ENCODE peak calls at places on chromosomes 16 and 17, in ten cellular contexts. C, M, A, U, S, Q, J, O, L and H are unnamed samples.

GRCh38 chr16:12188674-12189249 is 212.2 kb downstream of the SNX29 start:
- DNase-seq in C (no peak), M (no peak), A (no peak), U (no peak), S (no peak), Q (no peak), J (no peak), O (no peak), L (no peak), H (no peak)

GRCh38 chr16:89132194-89133005 is 38.7 kb downstream of the ACSF3 start:
- DNase-seq in C (no peak), M (no peak), A (no peak), U (no peak), S (no peak), Q (no peak), J (no peak), O (no peak), L (no peak), H (no peak)

GRCh38 chr16:49345829-49346228 is 27.8 kb upstream of the C16orf78 start:
- DNase-seq in C (no peak), M (no peak), A (peak), U (no peak), S (no peak), Q (no peak), J (no peak), O (no peak), L (no peak), H (peak)

GRCh38 chr16:60271382-60272180 is 1537.5 kb upstream of the GOT2 start:
- DNase-seq in C (no peak), M (no peak), A (no peak), U (no peak), S (no peak), Q (no peak), J (no peak), O (no peak), L (no peak), H (no peak)

GRCh38 chr16:54282202-54282922 is 4.2 kb downstream of the IRX3 start:
- DNase-seq in C (peak), M (peak), A (peak), U (no peak), S (no peak), Q (no peak), J (no peak), O (no peak), L (peak), H (peak)

GRCh38 chr17:48520631-48521045 is 10.2 kb downstream of the HOXB1 start:
- DNase-seq in C (no peak), M (no peak), A (no peak), U (no peak), S (no peak), Q (no peak), J (no peak), O (no peak), L (peak), H (no peak)

GRCh38 chr17:41772218-41772585 is 14.3 kb downstream of the JUP start:
- DNase-seq in C (no peak), M (no peak), A (no peak), U (no peak), S (peak), Q (no peak), J (no peak), O (no peak), L (peak), H (peak)

GRCh38 chr16:3058173-3059030 is 7.0 kb upstream of the IL32 start:
- DNase-seq in C (peak), M (no peak), A (peak), U (no peak), S (peak), Q (no peak), J (no peak), O (peak), L (peak), H (peak)

GRCh38 chr17:77136420-77136767 is 4.4 kb upstream of the SEC14L1 start:
- DNase-seq in C (no peak), M (no peak), A (no peak), U (no peak), S (no peak), Q (no peak), J (no peak), O (no peak), L (no peak), H (no peak)

GRCh38 chr16:57998992-57999365 is 1.5 kb downstream of the ZNF319 start:
- DNase-seq in C (no peak), M (no peak), A (no peak), U (no peak), S (no peak), Q (no peak), J (no peak), O (no peak), L (no peak), H (no peak)

GRCh38 chr17:48592592-48592991 is 987 bp downstream of the HOXB5 start:
- DNase-seq in C (no peak), M (no peak), A (no peak), U (no peak), S (peak), Q (no peak), J (no peak), O (no peak), L (no peak), H (no peak)

GRCh38 chr17:29572691-29573557 is 4.4 kb downstream of the TP53I13 start:
- DNase-seq in C (peak), M (peak), A (peak), U (no peak), S (no peak), Q (no peak), J (peak), O (no peak), L (peak), H (peak)

GRCh38 chr16:49834496-49835009 is 21.4 kb downstream of the ZNF423 start:
- DNase-seq in C (peak), M (no peak), A (no peak), U (no peak), S (no peak), Q (peak), J (peak), O (no peak), L (no peak), H (peak)

GRCh38 chr16:70267516-70267915 is 15.8 kb upstream of the EXOSC6 start:
- DNase-seq in C (peak), M (peak), A (peak), U (no peak), S (no peak), Q (no peak), J (no peak), O (peak), L (peak), H (peak)

GRCh38 chr16:50627419-50627818 is 53.7 kb downstream of the SNX20 start:
- DNase-seq in C (no peak), M (no peak), A (peak), U (no peak), S (no peak), Q (no peak), J (no peak), O (no peak), L (peak), H (no peak)

GRCh38 chr16:26027060-26027459 is 335.3 kb downstream of the HS3ST4 start:
- DNase-seq in C (no peak), M (no peak), A (no peak), U (no peak), S (no peak), Q (no peak), J (no peak), O (no peak), L (no peak), H (no peak)

GRCh38 chr17:65557349-65558310 is 3.8 kb downstream of the AXIN2 start:
- DNase-seq in C (no peak), M (peak), A (peak), U (no peak), S (no peak), Q (no peak), J (no peak), O (no peak), L (no peak), H (peak)

GRCh38 chr16:89020925-89021595 is 44.1 kb upstream of the CBFA2T3 start:
- DNase-seq in C (no peak), M (no peak), A (no peak), U (no peak), S (no peak), Q (no peak), J (no peak), O (no peak), L (no peak), H (no peak)

GRCh38 chr16:70250748-70251650 is 741 bp downstream of the EXOSC6 start:
- DNase-seq in C (peak), M (peak), A (peak), U (no peak), S (no peak), Q (no peak), J (no peak), O (peak), L (peak), H (peak)

GRCh38 chr16:29007865-29008593 is 23.2 kb downstream of the LAT start:
- DNase-seq in C (no peak), M (peak), A (peak), U (no peak), S (no peak), Q (no peak), J (no peak), O (peak), L (no peak), H (no peak)

GRCh38 chr16:49048557-49048956 is 233.1 kb downstream of the CBLN1 start:
- DNase-seq in C (peak), M (no peak), A (no peak), U (no peak), S (no peak), Q (no peak), J (peak), O (no peak), L (no peak), H (peak)

GRCh38 chr16:3026609-3027487 is 3.0 kb downstream of the THOC6 start:
- DNase-seq in C (no peak), M (no peak), A (no peak), U (no peak), S (no peak), Q (no peak), J (no peak), O (no peak), L (peak), H (no peak)

GRCh38 chr17:67879662-67880061 is 54.4 kb downstream of the BPTF start:
- DNase-seq in C (no peak), M (no peak), A (no peak), U (no peak), S (no peak), Q (no peak), J (no peak), O (no peak), L (no peak), H (no peak)

GRCh38 chr17:77740481-77740880 is 218.0 kb upstream of the TNRC6C start:
- DNase-seq in C (no peak), M (no peak), A (no peak), U (no peak), S (no peak), Q (no peak), J (no peak), O (no peak), L (no peak), H (peak)

GRCh38 chr17:42247734-42248133 is 28.5 kb downstream of the STAT5B start:
- DNase-seq in C (no peak), M (peak), A (no peak), U (no peak), S (no peak), Q (no peak), J (no peak), O (no peak), L (no peak), H (peak)

GRCh38 chr16:69932228-69932627 is 18.9 kb upstream of the CLEC18A start:
- DNase-seq in C (peak), M (no peak), A (no peak), U (no peak), S (no peak), Q (no peak), J (peak), O (no peak), L (no peak), H (no peak)

GRCh38 chr17:19958023-19958422 is 19.6 kb downstream of the AKAP10 start:
- DNase-seq in C (no peak), M (peak), A (no peak), U (no peak), S (no peak), Q (no peak), J (no peak), O (no peak), L (peak), H (peak)

GRCh38 chr17:80960797-80961452 is 30.7 kb upstream of the CHMP6 start:
- DNase-seq in C (no peak), M (no peak), A (no peak), U (no peak), S (no peak), Q (no peak), J (no peak), O (no peak), L (no peak), H (no peak)

GRCh38 chr17:31388770-31389672 is 2.5 kb upstream of the RAB11FIP4 start:
- DNase-seq in C (peak), M (no peak), A (peak), U (peak), S (peak), Q (no peak), J (no peak), O (peak), L (peak), H (peak)

GRCh38 chr16:12205378-12205777 is 228.8 kb downstream of the SNX29 start:
- DNase-seq in C (no peak), M (no peak), A (no peak), U (no peak), S (no peak), Q (no peak), J (no peak), O (no peak), L (no peak), H (no peak)

GRCh38 chr16:67647681-67648080 is 2.7 kb downstream of the CARMIL2 start:
- DNase-seq in C (no peak), M (no peak), A (no peak), U (no peak), S (no peak), Q (no peak), J (no peak), O (no peak), L (no peak), H (no peak)